ENCODE peak calls at places on chromosomes 5 and 9, in nine cellular contexts. Y, F, M, T, P, W, G, D and O are unnamed samples.

GRCh38 chr9:115385383-115386122 is 267.6 kb upstream of the TNC start:
- DNase-seq in D (no peak), G (no peak), W (no peak), Y (no peak), P (no peak), F (no peak), M (peak), T (no peak), O (no peak)

GRCh38 chr5:43207601-43208000 is 15.6 kb downstream of the NIM1K start:
- DNase-seq in W (no peak), G (no peak), D (no peak), Y (no peak), M (no peak), T (no peak), P (no peak), F (no peak), O (no peak)

GRCh38 chr5:1648806-1649205 is 125.0 kb upstream of the LPCAT1 start:
- DNase-seq in F (no peak), W (peak), G (no peak), D (no peak), M (no peak), P (no peak), Y (peak), T (no peak), O (no peak)

GRCh38 chr9:93064392-93065124 is 6.1 kb downstream of the SUSD3 start:
- DNase-seq in G (no peak), W (no peak), D (peak), M (no peak), T (no peak), P (no peak), Y (peak), F (peak), O (no peak)

GRCh38 chr9:118059520-118060278 is 355.5 kb downstream of the TLR4 start:
- DNase-seq in Y (peak), M (peak), D (no peak), T (peak), G (peak), P (peak), W (no peak), F (no peak), O (peak)

GRCh38 chr9:31137151-31137849 is 1247.1 kb upstream of the ACO1 start:
- DNase-seq in M (no peak), G (peak), W (no peak), T (peak), Y (peak), F (no peak), P (no peak), D (no peak), O (no peak)

GRCh38 chr9:130021123-130021522 is 21.9 kb downstream of the FNBP1 start:
- DNase-seq in G (no peak), P (no peak), Y (peak), M (no peak), F (no peak), D (no peak), T (no peak), W (no peak), O (no peak)

GRCh38 chr5:52854949-52855348 is 67.2 kb downstream of the ITGA1 start:
- DNase-seq in M (no peak), T (no peak), P (no peak), Y (no peak), F (no peak), D (no peak), G (no peak), W (no peak), O (no peak)

GRCh38 chr5:33343661-33344327 is 97.0 kb upstream of the TARS1 start:
- DNase-seq in P (no peak), G (peak), Y (peak), D (no peak), W (no peak), T (no peak), F (no peak), M (no peak), O (no peak)

GRCh38 chr9:113488490-113488889 is 25.0 kb downstream of the RGS3 start:
- DNase-seq in T (no peak), F (no peak), M (no peak), W (no peak), P (no peak), Y (no peak), G (no peak), D (no peak), O (no peak)

GRCh38 chr5:131109540-131110255 is 55.4 kb downstream of the HINT1 start:
- DNase-seq in Y (peak), G (no peak), T (peak), D (peak), P (peak), M (peak), W (peak), F (no peak), O (peak)

GRCh38 chr9:69395718-69396117 is 70.7 kb downstream of the ENTREP1 start:
- DNase-seq in P (peak), D (no peak), M (no peak), F (no peak), T (no peak), G (no peak), Y (no peak), W (no peak), O (no peak)

GRCh38 chr5:7714697-7715096 is 136.2 kb downstream of the CFAP90 start:
- DNase-seq in F (no peak), M (no peak), D (no peak), W (no peak), Y (peak), P (no peak), T (no peak), G (no peak), O (no peak)

GRCh38 chr5:149405550-149406202 is 26.6 kb upstream of the IL17B start:
- DNase-seq in T (no peak), W (no peak), Y (no peak), F (no peak), G (no peak), P (no peak), M (no peak), D (no peak), O (no peak)

GRCh38 chr5:23352437-23352836 is 155.0 kb upstream of the PRDM9 start:
- DNase-seq in M (peak), Y (no peak), D (no peak), W (no peak), P (no peak), G (no peak), F (no peak), T (peak), O (peak)

GRCh38 chr9:133600747-133601146 is 8.4 kb downstream of the FAM163B start:
- DNase-seq in T (no peak), W (no peak), G (no peak), Y (no peak), P (no peak), D (no peak), M (no peak), F (no peak), O (no peak)

GRCh38 chr9:21543187-21543586 is 61.1 kb upstream of the IFNE start:
- DNase-seq in F (no peak), D (no peak), G (no peak), P (no peak), Y (no peak), M (peak), T (no peak), W (no peak), O (no peak)

GRCh38 chr5:143979044-143979690 is 167.2 kb downstream of the HMHB1 start:
- DNase-seq in Y (peak), F (no peak), T (no peak), M (peak), W (no peak), D (no peak), P (no peak), G (no peak), O (no peak)